ENCODE peak calls at places on chromosomes 4 and X, in seven cellular contexts. B, U, X, O, K, S and D are unnamed samples.
A peak's percentile ranks its signal among the peaks of the same experiment; 100 is the strongest.

GRCh38 chr4:41814565-41814964 is 66.0 kb upstream of the PHOX2B start:
- DNase-seq in K (no peak), X (peak; percentile 57), S (no peak), O (peak; percentile 3), U (no peak), B (no peak), D (peak; percentile 15)

GRCh38 chr4:4438891-4439290 is 52.0 kb downstream of the NSG1 start:
- DNase-seq in O (no peak), X (no peak), B (no peak), K (no peak), S (no peak), U (no peak), D (no peak)

GRCh38 chrX:69523314-69523713 is 19.2 kb downstream of the NALF2 start:
- DNase-seq in S (peak; percentile 25), U (no peak), O (no peak), B (no peak), K (no peak), X (no peak), D (no peak)

GRCh38 chr4:170243662-170244288 is 154.0 kb upstream of the AADAT start:
- DNase-seq in U (no peak), X (no peak), K (no peak), S (no peak), B (no peak), O (peak; percentile 27), D (no peak)

GRCh38 chr4:513327-513726 is 14.3 kb downstream of the PIGG start:
- DNase-seq in U (no peak), X (no peak), O (no peak), K (no peak), S (no peak), B (no peak), D (no peak)

GRCh38 chrX:72280210-72280882 is 3.3 kb upstream of the RPS4X start:
- DNase-seq in K (no peak), S (no peak), X (no peak), U (no peak), B (no peak), O (no peak), D (no peak)

GRCh38 chrX:133297284-133297683 is 79.1 kb upstream of the TFDP3 start:
- DNase-seq in U (no peak), X (no peak), O (peak; percentile 90), B (no peak), K (no peak), S (no peak), D (no peak)

GRCh38 chrX:136839196-136839595 is 41.3 kb downstream of the RBMX start:
- DNase-seq in O (no peak), K (no peak), U (no peak), B (no peak), X (no peak), S (no peak), D (no peak)

GRCh38 chrX:155768036-155768769 is 112.9 kb upstream of the VAMP7 start:
- DNase-seq in O (peak; percentile 15), S (no peak), U (no peak), K (no peak), B (no peak), X (no peak), D (no peak)

GRCh38 chr4:34181311-34181808 is 2063.0 kb downstream of the ARAP2 start:
- DNase-seq in X (no peak), K (no peak), U (no peak), B (no peak), S (no peak), O (peak; percentile 90), D (no peak)

GRCh38 chr4:173218411-173219125 is 50.0 kb downstream of the GALNT7 start:
- DNase-seq in B (no peak), X (no peak), U (no peak), O (peak; percentile 91), S (no peak), K (no peak), D (no peak)

DNA sequence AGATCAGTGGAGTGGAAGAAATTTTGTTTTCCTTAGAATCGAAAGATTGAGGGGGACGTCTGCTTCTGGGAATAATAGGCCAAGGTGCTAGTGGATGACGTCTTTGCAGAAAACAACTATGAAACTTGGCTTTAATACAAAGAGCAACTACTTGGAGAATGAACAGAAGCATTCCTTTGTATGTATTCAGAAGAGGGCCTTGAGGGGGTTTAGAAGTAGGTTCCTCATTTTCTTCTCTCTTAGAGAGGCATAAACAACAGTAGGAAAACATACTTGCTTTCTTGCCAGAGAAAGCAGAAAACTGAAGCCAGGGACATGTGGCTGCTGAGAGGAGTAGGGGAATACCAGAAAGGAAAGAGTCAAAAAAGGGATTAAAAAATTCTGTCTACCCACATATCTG is 167.8 kb downstream of the ZNF330 start:
- DNase-seq in S (no peak), U (no peak), B (no peak), K (no peak), O (peak; percentile 97), X (no peak), D (no peak)
- H3K36me3 ChIP-seq in S (no peaks in the 10 kb centered on the region), U (no peaks in the 10 kb centered on the region), B (no peaks in the 10 kb centered on the region), K (no peaks in the 10 kb centered on the region), O (no peaks in the 10 kb centered on the region), X (no peaks in the 10 kb centered on the region), D (no peaks in the 10 kb centered on the region)

GRCh38 chrX:17700976-17701375 is 36.3 kb upstream of the SCML1 start:
- DNase-seq in K (no peak), S (no peak), O (no peak), B (no peak), U (no peak), X (no peak), D (no peak)

GRCh38 chrX:17706676-17707075 is 30.6 kb upstream of the SCML1 start:
- DNase-seq in X (peak; percentile 24), B (no peak), U (no peak), S (no peak), K (no peak), O (peak; percentile 88), D (peak; percentile 50)

GRCh38 chrX:17707731-17708130 is 29.6 kb upstream of the SCML1 start:
- DNase-seq in B (no peak), K (no peak), X (no peak), U (no peak), S (no peak), O (no peak), D (no peak)

GRCh38 chrX:17703201-17703600 is 34.1 kb upstream of the SCML1 start:
- DNase-seq in X (no peak), O (peak; percentile 16), K (no peak), S (no peak), B (no peak), U (no peak), D (no peak)

DNA sequence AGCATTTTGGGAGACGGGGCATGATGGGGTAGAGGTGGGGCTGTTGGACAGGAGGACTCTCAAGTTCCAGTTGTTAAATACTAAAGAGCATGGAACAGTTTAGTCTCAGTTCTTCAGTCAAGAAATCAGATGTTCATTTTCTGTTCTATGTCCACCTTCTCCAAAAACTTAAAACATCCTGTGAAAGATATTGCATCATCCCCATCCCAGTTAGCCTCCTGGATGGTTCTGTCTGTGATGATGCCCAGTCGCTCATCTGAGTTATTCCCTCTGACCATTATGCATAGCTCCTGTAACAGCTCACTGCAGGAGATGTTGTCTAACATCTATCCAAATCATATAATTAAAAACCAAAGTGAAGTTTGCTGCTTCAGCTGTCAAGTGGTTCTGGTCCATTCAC is 32.1 kb upstream of the SCML1 start:
- DNase-seq in U (no peak), S (no peak), B (no peak), X (no peak), O (no peak), K (no peak), D (no peak)
- H3K27me3 ChIP-seq in U (no peaks in the 10 kb centered on the region), S (no peaks in the 10 kb centered on the region), B (no peaks in the 10 kb centered on the region), X (no peaks in the 10 kb centered on the region), O (no peaks in the 10 kb centered on the region), K (no peaks in the 10 kb centered on the region), D (no peaks in the 10 kb centered on the region)

GRCh38 chr4:153113838-153114105 is 90.5 kb upstream of the TRIM2 start:
- DNase-seq in K (no peak), X (no peak), U (no peak), O (no peak), B (no peak), S (no peak), D (no peak)
- H3K4me1 ChIP-seq in K (no peaks in the 10 kb centered on the region), X (no peaks in the 10 kb centered on the region), U (peaks cover 12% of the 10 kb centered on the region), O (peaks cover 10% of the 10 kb centered on the region), B (peaks cover 68% of the 10 kb centered on the region), S (no peaks in the 10 kb centered on the region), D (peaks cover 11% of the 10 kb centered on the region)

GRCh38 chr4:8617486-8618040 is 25.0 kb downstream of the CPZ start:
- DNase-seq in X (no peak), B (no peak), U (peak; percentile 37), S (no peak), O (no peak), K (no peak), D (no peak)
- H3K36me3 ChIP-seq in X (no peaks in the 10 kb centered on the region), B (no peaks in the 10 kb centered on the region), U (no peaks in the 10 kb centered on the region), S (no peaks in the 10 kb centered on the region), O (no peaks in the 10 kb centered on the region), K (no peaks in the 10 kb centered on the region), D (no peaks in the 10 kb centered on the region)

DNA sequence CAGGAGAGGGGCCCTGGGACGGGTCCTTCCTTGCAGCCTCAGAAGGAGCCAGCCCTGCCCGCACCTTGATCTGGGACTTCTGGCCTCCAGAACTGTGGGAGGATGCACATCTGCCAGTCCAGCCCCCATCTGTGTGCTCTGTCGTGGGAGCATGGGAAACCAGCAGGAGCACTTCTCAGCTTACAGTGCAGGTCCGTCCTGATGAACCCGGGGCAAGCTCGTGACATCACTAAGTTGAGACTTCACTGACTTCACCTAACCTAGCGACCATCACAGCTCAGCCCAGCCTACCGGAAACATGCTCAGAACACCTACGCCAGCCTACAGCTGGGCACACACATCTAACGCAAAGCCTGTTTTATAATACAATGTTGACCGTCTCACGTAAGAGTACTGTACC is 38.1 kb downstream of the ABLIM2 start:
- DNase-seq in O (no peak), K (no peak), U (no peak), S (no peak), B (no peak), X (no peak), D (no peak)
- H3K27me3 ChIP-seq in O (no peaks in the 10 kb centered on the region), K (no peaks in the 10 kb centered on the region), U (no peaks in the 10 kb centered on the region), S (no peaks in the 10 kb centered on the region), B (no peaks in the 10 kb centered on the region), X (no peaks in the 10 kb centered on the region), D (no peaks in the 10 kb centered on the region)

DNA sequence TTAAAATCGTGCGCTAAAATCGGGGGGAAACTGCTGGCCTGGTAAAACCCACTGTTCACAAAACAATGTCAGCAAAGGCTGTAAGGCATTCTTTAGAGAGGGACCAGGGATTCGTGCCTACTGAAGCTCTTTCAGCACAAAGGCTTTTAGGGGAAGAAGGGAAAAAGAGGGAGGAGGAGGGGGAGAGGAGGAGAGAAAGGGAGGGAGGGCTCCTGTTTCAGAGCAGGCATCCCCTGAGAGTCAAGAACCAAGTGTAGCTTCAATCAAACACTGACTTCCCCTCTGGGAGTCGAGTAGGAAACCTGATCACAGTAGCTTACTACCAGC is 9.5 kb downstream of the BCOR start:
- DNase-seq in O (no peak), B (no peak), S (no peak), K (no peak), X (no peak), U (no peak), D (no peak)
- H3K4me1 ChIP-seq in O (peaks cover 30% of the 10 kb centered on the region), B (peaks cover 18% of the 10 kb centered on the region), S (peaks cover 40% of the 10 kb centered on the region), K (peaks cover 7% of the 10 kb centered on the region), X (peaks cover 95% of the 10 kb centered on the region), U (peaks cover 15% of the 10 kb centered on the region), D (peaks cover 21% of the 10 kb centered on the region)